ENCODE peak calls at places on chromosome 12, in seven cellular contexts. X is mesenchymal stem cell, I is adrenal gland, Q is stomach, G is tibial nerve, Y is small intestine, V is H9. D is an unnamed sample.

GRCh38 chr12:106139422-106140141 is 828 bp upstream of the NUAK1 start:
- DNase-seq in Q (peak; percentile 79), G (peak; percentile 39), I (peak; percentile 91), X (peak; percentile 82), V (peak; percentile 95), Y (peak; percentile 76), D (peak; percentile 56)

GRCh38 chr12:49537231-49537708 is 1.6 kb upstream of the KCNH3 start:
- DNase-seq in Y (no peak), G (no peak), X (no peak), I (peak; percentile 45), V (peak; percentile 27), Q (peak; percentile 22), D (no peak)

GRCh38 chr12:6699989-6700645 is 498 bp downstream of the PIANP start:
- DNase-seq in X (no peak), I (no peak), Y (no peak), V (peak; percentile 65), Q (no peak), G (no peak), D (no peak)

GRCh38 chr12:64385468-64385867 is 5.1 kb downstream of the C12orf56 start:
- DNase-seq in Y (no peak), I (no peak), X (no peak), Q (no peak), V (no peak), G (no peak), D (peak; percentile 83)

GRCh38 chr12:82461393-82461792 is 103.1 kb downstream of the METTL25 start:
- DNase-seq in I (no peak), V (no peak), Q (no peak), X (no peak), Y (no peak), G (no peak), D (no peak)

GRCh38 chr12:108525681-108526080 is 10.6 kb downstream of the FICD start:
- DNase-seq in Y (no peak), V (no peak), Q (no peak), X (peak; percentile 63), I (peak; percentile 49), G (no peak), D (no peak)

GRCh38 chr12:67697981-67698380 is 49.4 kb downstream of the DYRK2 start:
- DNase-seq in Q (no peak), G (no peak), I (no peak), X (peak; percentile 51), Y (no peak), V (no peak), D (no peak)

GRCh38 chr12:89962648-89963047 is 254.0 kb upstream of the ATP2B1 start:
- DNase-seq in G (no peak), Q (no peak), I (no peak), Y (peak; percentile 92), V (no peak), X (no peak), D (no peak)

GRCh38 chr12:25585021-25585523 is 32.0 kb upstream of the LMNTD1 start:
- DNase-seq in X (no peak), Q (no peak), Y (no peak), I (peak; percentile 33), G (peak; percentile 84), V (no peak), D (peak; percentile 89)

GRCh38 chr12:110794623-110795280 is 52.0 kb upstream of the CCDC63 start:
- DNase-seq in I (peak; percentile 13), V (no peak), Y (no peak), Q (peak; percentile 42), X (peak; percentile 48), G (no peak), D (no peak)

GRCh38 chr12:49618576-49618975 is 4.8 kb upstream of the PRPF40B start:
- DNase-seq in I (no peak), Q (no peak), Y (no peak), V (no peak), G (no peak), X (no peak), D (no peak)

GRCh38 chr12:52256165-52256935 is 18.1 kb upstream of the KRT86 start:
- DNase-seq in Y (no peak), G (no peak), Q (no peak), I (no peak), V (no peak), X (no peak), D (no peak)

GRCh38 chr12:60333461-60333860 is 737.6 kb downstream of the SLC16A7 start:
- DNase-seq in V (no peak), Q (no peak), I (no peak), X (peak; percentile 69), G (no peak), Y (no peak), D (no peak)

GRCh38 chr12:53749986-53750811 is 1.6 kb downstream of the CISTR start:
- DNase-seq in X (no peak), G (no peak), I (no peak), Y (no peak), Q (no peak), V (no peak), D (no peak)

GRCh38 chr12:53115891-53116675 is 12.8 kb downstream of the SOAT2 start:
- DNase-seq in Y (no peak), G (no peak), Q (no peak), X (no peak), I (no peak), V (no peak), D (no peak)

GRCh38 chr12:104827587-104827986 is 130.5 kb downstream of the SLC41A2 start:
- DNase-seq in X (no peak), V (peak; percentile 74), Q (no peak), G (no peak), Y (no peak), I (no peak), D (no peak)

GRCh38 chr12:75560167-75560566 is 48.8 kb upstream of the KRR1 start:
- DNase-seq in Q (no peak), Y (peak; percentile 8), X (peak; percentile 40), I (no peak), V (no peak), G (no peak), D (peak; percentile 43)

GRCh38 chr12:92158711-92159534 is 13.3 kb upstream of the BTG1 start:
- DNase-seq in X (peak; percentile 5), G (no peak), Y (no peak), Q (no peak), I (no peak), V (no peak), D (no peak)

GRCh38 chr12:53530920-53531319 is 23.6 kb upstream of the NPFF start:
- DNase-seq in I (no peak), Y (no peak), Q (no peak), X (peak; percentile 52), G (no peak), V (no peak), D (peak; percentile 59)

GRCh38 chr12:124270671-124271070 is 24.2 kb upstream of the RFLNA start:
- DNase-seq in I (no peak), V (no peak), Y (no peak), X (no peak), G (no peak), Q (no peak), D (no peak)

GRCh38 chr12:96094201-96094600 is 58.8 kb upstream of the LTA4H start:
- DNase-seq in V (peak; percentile 79), G (no peak), I (no peak), Y (no peak), Q (peak; percentile 45), X (no peak), D (peak; percentile 87)

GRCh38 chr12:124640096-124640495 is 72.7 kb upstream of the NCOR2 start:
- DNase-seq in X (peak; percentile 67), G (no peak), I (peak; percentile 46), Q (no peak), Y (no peak), V (no peak), D (peak; percentile 89)

GRCh38 chr12:133080619-133081407 is at the start of gene ZNF140:
- DNase-seq in Q (peak; percentile 95), X (peak; percentile 98), G (peak; percentile 93), I (peak; percentile 96), Y (peak; percentile 97), V (peak; percentile 99), D (peak; percentile 93)

GRCh38 chr12:132955094-132955932 is 793 bp downstream of the ZNF605 start:
- DNase-seq in X (peak; percentile 81), V (peak; percentile 51), G (peak; percentile 12), I (peak; percentile 56), Y (peak; percentile 27), Q (peak; percentile 28), D (peak; percentile 19)

GRCh38 chr12:51683763-51684357 is 92.8 kb downstream of the SCN8A start:
- DNase-seq in V (no peak), G (no peak), X (peak; percentile 6), Q (peak; percentile 38), Y (no peak), I (peak; percentile 10), D (no peak)

GRCh38 chr12:46266382-46266791 is 2.5 kb downstream of the SLC38A1 start:
- DNase-seq in X (peak; percentile 61), I (no peak), Q (no peak), Y (peak; percentile 35), V (no peak), G (no peak), D (no peak)
- H3K27ac ChIP-seq in X (peak overlapping the region; percentile 83), I (no peak overlapping the region), Q (peak overlapping the region; percentile 93), Y (peak overlapping the region; percentile 42), V (no peak overlapping the region), G (peak overlapping the region; percentile 84), D (peak overlapping the region; percentile 88)

GRCh38 chr12:69903548-69903947 is 78.5 kb downstream of the MYRFL start:
- DNase-seq in V (no peak), G (no peak), I (no peak), Q (no peak), X (no peak), Y (no peak), D (no peak)

GRCh38 chr12:69901141-69901900 is 76.3 kb downstream of the MYRFL start:
- DNase-seq in Y (no peak), V (no peak), X (no peak), G (no peak), Q (no peak), I (no peak), D (no peak)

GRCh38 chr12:69905801-69906200 is 80.8 kb downstream of the MYRFL start:
- DNase-seq in X (no peak), V (no peak), G (no peak), I (no peak), Q (no peak), Y (no peak), D (no peak)

GRCh38 chr12:69906411-69907216 is 81.6 kb downstream of the MYRFL start:
- DNase-seq in V (no peak), I (no peak), Y (no peak), G (no peak), X (no peak), Q (no peak), D (no peak)

GRCh38 chr12:69904761-69905160 is 79.7 kb downstream of the MYRFL start:
- DNase-seq in Y (no peak), X (peak; percentile 40), V (no peak), G (no peak), Q (no peak), I (no peak), D (no peak)
- H3K4me1 ChIP-seq in Y (no peaks in the 10 kb centered on the region), X (peaks cover 4% of the 10 kb centered on the region), V (no peaks in the 10 kb centered on the region), G (no peaks in the 10 kb centered on the region), Q (peaks cover 11% of the 10 kb centered on the region), I (peaks cover 5% of the 10 kb centered on the region), D (peaks cover 7% of the 10 kb centered on the region)

GRCh38 chr12:62533087-62533754 is 66.6 kb downstream of the MON2 start:
- DNase-seq in G (no peak), V (no peak), Q (no peak), X (no peak), I (no peak), Y (no peak), D (no peak)
- H3K27ac ChIP-seq in G (no peak overlapping the region), V (no peak overlapping the region), Q (peak overlapping the region; percentile 74), X (peak overlapping the region; percentile 85), I (no peak overlapping the region), Y (no peak overlapping the region), D (no peak overlapping the region)

DNA sequence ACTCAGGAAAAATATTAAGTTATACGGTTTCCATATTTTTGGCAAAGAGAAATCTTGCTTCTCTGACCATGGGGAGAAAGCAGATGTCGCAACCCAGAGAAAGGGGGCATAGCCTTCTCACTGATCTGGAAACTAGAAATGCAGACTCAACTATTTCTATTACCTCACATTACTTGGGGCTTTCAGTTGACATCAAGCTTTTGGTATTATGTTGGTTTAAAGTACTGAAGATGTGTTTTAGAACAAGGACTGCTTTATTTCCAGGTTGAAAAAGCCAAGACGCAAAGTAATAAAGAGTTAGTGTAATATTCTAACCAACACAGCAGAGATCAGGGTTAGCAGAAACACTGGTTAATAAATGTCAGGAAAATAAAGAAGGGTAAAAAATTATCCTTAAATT is 26.2 kb downstream of the DCP1B start:
- DNase-seq in G (peak; percentile 44), Q (no peak), X (no peak), I (no peak), Y (no peak), V (no peak), D (no peak)
- H3K4me1 ChIP-seq in G (peaks cover 21% of the 10 kb centered on the region), Q (peaks cover 53% of the 10 kb centered on the region), X (peaks cover 3% of the 10 kb centered on the region), I (peaks cover 47% of the 10 kb centered on the region), Y (no peaks in the 10 kb centered on the region), V (no peaks in the 10 kb centered on the region), D (no peaks in the 10 kb centered on the region)